ENCODE peak calls at places on chromosomes 11 and 22, in six cellular contexts. P, W, K, D, M and E are unnamed samples.

GRCh38 chr11:120068114-120068573 is 69.8 kb downstream of the TRIM29 start:
- DNase-seq in P (peak), W (no peak), K (no peak), D (peak), M (no peak), E (no peak)

GRCh38 chr22:49369726-49370717 is 457.7 kb downstream of the BRD1 start:
- DNase-seq in P (no peak), W (no peak), K (no peak), D (no peak), M (peak), E (no peak)

GRCh38 chr22:37887610-37888378 is 18.3 kb upstream of the MICALL1 start:
- DNase-seq in P (no peak), W (peak), K (no peak), D (peak), M (no peak), E (no peak)

GRCh38 chr11:125903753-125904659 is at the start of gene DDX25:
- DNase-seq in P (no peak), W (no peak), K (no peak), D (no peak), M (no peak), E (peak)

GRCh38 chr11:44568706-44569473 is 3.4 kb downstream of the CD82 start:
- DNase-seq in P (peak), W (peak), K (peak), D (peak), M (peak), E (no peak)

GRCh38 chr11:130639369-130639768 is 190.9 kb downstream of the ADAMTS15 start:
- DNase-seq in P (no peak), W (no peak), K (no peak), D (no peak), M (no peak), E (no peak)

GRCh38 chr22:48261706-48262105 is 1499.3 kb downstream of the TBC1D22A start:
- DNase-seq in P (no peak), W (no peak), K (no peak), D (no peak), M (no peak), E (no peak)

GRCh38 chr22:30720263-30720837 is 25.7 kb downstream of the OSBP2 start:
- DNase-seq in P (no peak), W (no peak), K (no peak), D (no peak), M (no peak), E (no peak)

GRCh38 chr11:102564110-102564509 is 33.6 kb upstream of the MMP7 start:
- DNase-seq in P (peak), W (peak), K (no peak), D (peak), M (no peak), E (no peak)

GRCh38 chr11:16511807-16512114 is 155.4 kb upstream of the SOX6 start:
- DNase-seq in P (no peak), W (no peak), K (no peak), D (no peak), M (no peak), E (no peak)

GRCh38 chr11:1348146-1348545 is 38.7 kb upstream of the TOLLIP start:
- DNase-seq in P (no peak), W (no peak), K (no peak), D (no peak), M (no peak), E (no peak)

GRCh38 chr11:74696932-74697687 is 34.1 kb downstream of the CHRDL2 start:
- DNase-seq in P (peak), W (peak), K (no peak), D (peak), M (peak), E (peak)

DNA sequence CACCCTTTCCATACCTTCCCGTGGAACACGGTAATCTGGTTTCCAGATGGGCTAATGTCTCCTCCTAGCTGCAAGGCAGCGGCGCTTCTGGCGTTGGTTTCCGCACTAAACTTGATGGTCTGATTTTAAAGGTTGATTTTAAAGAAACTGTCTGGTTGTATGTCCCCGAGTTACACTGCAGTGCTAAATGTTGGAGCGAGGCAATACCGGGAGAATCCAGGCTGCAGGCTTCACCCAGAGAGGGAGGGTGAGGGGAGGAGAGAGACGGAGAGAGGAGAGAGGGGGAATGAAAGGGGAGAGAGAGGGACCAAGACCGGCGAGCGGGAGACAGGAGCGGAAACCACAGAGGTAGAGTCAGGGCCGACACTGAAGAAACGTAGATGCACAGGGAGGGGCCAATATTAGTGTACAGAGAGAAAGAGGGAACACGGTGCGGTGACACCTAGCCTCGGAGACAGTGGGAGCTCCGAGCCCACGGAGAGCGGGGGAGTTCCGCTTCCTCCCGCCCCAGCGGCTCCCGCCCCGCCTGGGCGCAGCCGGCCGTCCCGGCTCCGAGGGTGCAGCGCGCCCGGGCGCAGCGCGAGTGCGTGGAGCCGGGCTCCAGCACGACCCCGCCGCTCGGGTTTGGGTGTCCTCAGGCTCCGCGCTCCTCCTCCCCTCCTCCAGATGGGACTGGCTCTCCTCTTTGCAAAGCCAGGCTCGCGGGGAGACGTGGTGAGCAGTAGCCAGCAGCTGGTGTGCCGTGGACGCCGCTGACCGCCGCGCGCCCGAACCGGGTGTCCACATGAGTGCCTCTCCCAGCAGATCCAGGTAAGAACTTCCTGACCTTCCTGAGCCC is 71.9 kb upstream of the GRAMD1B start:
- DNase-seq in P (no peak), W (peak), K (no peak), D (peak), M (peak), E (peak)
- TF ChIP-seq CTCF in P (no peak), W (no peak), K (no peak), D (no peak), M (no peak), E (no peak)

GRCh38 chr11:64869571-64870175 is 8.7 kb downstream of the EHD1 start:
- DNase-seq in P (no peak), W (no peak), K (no peak), D (no peak), M (no peak), E (peak)
- TF ChIP-seq CTCF in P (peak), W (no peak), K (no peak), D (peak), M (no peak), E (peak)

GRCh38 chr11:82403640-82404305 is 329.9 kb downstream of the FAM181B start:
- DNase-seq in P (no peak), W (no peak), K (no peak), D (no peak), M (no peak), E (no peak)

GRCh38 chr11:82405392-82405791 is 328.3 kb downstream of the FAM181B start:
- DNase-seq in P (no peak), W (no peak), K (no peak), D (no peak), M (no peak), E (no peak)

DNA sequence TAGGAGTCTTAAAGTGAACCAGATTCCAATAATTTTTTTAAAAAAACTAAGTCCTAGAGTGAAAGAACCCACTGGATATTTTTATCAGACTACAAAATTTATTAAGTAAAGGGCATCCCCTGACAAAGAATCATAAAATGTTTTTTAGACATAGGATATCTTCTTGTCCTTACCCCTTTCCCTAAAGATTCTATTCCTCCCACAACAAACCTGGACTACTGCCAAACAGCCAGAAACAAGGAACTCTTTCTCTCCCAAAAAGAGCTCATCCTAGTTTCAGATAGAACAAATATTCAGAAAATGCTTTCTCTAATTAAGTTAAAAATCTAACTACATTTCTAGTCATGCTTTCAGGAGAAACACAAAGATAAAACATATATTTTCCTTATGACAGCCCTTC is 327.1 kb downstream of the FAM181B start:
- DNase-seq in P (no peak), W (no peak), K (no peak), D (no peak), M (no peak), E (no peak)
- TF ChIP-seq CTCF in P (no peak), W (no peak), K (no peak), D (no peak), M (no peak), E (no peak)

GRCh38 chr22:46070722-46071450 is 79.4 kb upstream of the PPARA start:
- DNase-seq in P (no peak), W (no peak), K (no peak), D (peak), M (peak), E (peak)
- TF ChIP-seq CTCF in P (no peak), W (no peak), K (no peak), D (no peak), M (no peak), E (no peak)

DNA sequence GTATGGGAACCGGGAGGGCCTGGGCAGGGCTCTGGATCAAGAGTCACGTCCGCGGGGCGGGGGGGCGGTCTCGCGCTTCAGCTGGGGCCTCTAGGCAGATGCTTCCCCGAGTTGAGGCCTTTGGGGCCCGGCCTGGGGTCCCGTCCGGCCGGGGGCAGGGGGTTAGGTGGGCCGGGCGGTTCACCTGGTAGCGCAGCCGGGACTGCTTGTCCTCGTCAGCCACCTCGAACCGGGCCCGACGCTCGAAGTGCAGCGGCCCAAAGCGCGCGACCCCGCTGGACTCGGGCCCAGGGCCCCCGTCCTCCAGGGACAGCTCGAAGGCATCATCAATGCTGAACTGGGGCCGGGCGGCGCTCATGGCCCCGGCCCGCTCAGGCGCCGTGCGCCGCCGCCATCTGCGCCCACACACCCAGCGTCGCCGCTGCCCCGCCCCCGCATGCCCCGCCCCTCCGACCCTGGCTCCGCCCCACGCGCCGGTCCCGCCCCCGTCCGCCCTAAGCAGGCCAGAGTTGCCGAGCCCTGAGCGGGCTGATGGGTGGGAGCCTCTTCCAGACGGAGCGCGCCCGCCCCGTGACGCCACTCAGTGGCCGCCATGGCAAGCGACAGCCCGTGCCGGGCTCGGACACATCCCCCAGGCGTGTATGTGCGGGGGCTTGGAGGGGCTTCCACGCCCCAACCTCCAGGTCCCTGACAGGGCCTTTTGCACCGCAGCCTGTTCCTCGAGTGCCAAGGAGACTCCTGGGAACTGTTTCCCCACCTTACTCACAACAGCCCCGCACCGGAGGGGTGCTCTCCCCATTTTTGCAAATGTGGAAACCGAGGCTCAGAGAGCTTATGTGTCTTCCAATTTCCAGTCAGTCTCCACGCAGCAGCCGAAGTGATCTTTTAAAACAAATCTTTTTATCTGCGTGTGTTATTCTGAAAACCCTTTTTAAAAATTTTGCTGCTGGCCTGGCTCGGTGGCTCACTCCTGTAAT is at the start of gene TMEM134:
- DNase-seq in P (peak), W (peak), K (peak), D (peak), M (peak), E (peak)
- TF ChIP-seq CTCF in P (peak), W (peak), K (peak), D (peak), M (peak), E (peak)

DNA sequence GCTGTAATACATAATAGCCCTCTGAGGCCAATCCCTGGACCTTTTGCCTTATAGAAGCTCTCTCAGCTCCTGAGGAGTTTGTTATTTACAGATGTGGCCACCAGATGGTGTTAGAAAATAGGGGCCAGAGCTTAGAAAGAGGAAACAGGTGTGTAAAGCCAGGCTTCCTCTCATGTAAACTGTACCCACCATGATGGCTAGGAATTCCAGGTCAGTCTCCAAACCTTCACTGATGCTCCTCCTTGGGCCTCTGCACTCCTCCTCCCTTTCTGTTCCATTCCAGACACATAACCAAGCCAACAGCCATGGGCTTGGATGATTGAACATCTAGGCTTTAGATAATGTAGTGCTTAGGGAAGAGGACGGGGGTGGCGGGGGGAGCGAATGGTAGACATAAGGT is 39.7 kb downstream of the USP35 start:
- DNase-seq in P (no peak), W (peak), K (no peak), D (peak), M (no peak), E (no peak)
- TF ChIP-seq CTCF in P (peak), W (peak), K (peak), D (peak), M (peak), E (peak)

GRCh38 chr11:59810189-59810910 is at the start of gene MRPL16:
- DNase-seq in P (peak), W (peak), K (peak), D (peak), M (peak), E (peak)
- TF ChIP-seq CTCF in P (peak), W (peak), K (peak), D (no peak), M (no peak), E (no peak)

GRCh38 chr11:34068098-34068497 is 16.6 kb downstream of the CAPRIN1 start:
- DNase-seq in P (no peak), W (no peak), K (no peak), D (peak), M (no peak), E (no peak)

GRCh38 chr11:34063061-34063795 is 11.7 kb downstream of the CAPRIN1 start:
- DNase-seq in P (no peak), W (no peak), K (no peak), D (peak), M (no peak), E (no peak)

GRCh38 chr11:34067383-34068065 is 16.0 kb downstream of the CAPRIN1 start:
- DNase-seq in P (no peak), W (no peak), K (no peak), D (no peak), M (no peak), E (no peak)

GRCh38 chr11:34064291-34064690 is 12.8 kb downstream of the CAPRIN1 start:
- DNase-seq in P (no peak), W (no peak), K (no peak), D (no peak), M (no peak), E (no peak)

GRCh38 chr11:34065505-34066203 is 14.1 kb downstream of the CAPRIN1 start:
- DNase-seq in P (no peak), W (no peak), K (no peak), D (no peak), M (no peak), E (no peak)
- TF ChIP-seq CTCF in P (peak), W (no peak), K (peak), D (no peak), M (no peak), E (no peak)

DNA sequence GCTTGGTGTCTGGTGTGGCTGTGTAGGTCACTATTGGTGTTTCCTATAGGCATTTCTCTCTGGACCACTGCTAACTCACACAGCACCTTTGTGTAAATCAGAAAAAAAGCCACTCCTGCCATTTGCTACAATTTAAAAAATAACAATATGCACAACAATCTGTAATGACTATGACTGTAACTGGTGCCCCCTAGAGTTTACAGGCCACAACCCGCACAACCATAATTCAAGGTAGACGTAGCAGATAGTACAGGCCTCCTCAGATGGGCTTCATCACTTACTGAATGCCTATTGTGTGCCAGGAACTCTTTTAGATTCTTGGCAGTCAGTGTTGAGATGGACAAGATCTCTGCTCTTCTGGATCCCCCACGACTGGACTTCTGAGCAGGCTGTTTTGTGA is 47.7 kb downstream of the SYT9 start:
- DNase-seq in P (no peak), W (no peak), K (no peak), D (no peak), M (no peak), E (no peak)
- TF ChIP-seq CTCF in P (no peak), W (no peak), K (no peak), D (no peak), M (no peak), E (no peak)